ENCODE peak calls at places on chromosome X, in six cellular contexts. Q is stimulated activated CD4-positive, alpha-beta T cell treated with anti-CD3 and anti-CD28 coated beads, Interleukin-4, amount 100 ng/mL, for 24 hours; Y is mucosa of descending colon; B is type B pancreatic cell; F is foreskin fibroblast; T is H7. I is an unnamed sample.

GRCh38 chrX:133745361-133745760 is 240.0 kb downstream of the GPC3 start:
- DNase-seq in T (no peak), F (no peak), B (no peak), Q (no peak), Y (no peak), I (peak)

GRCh38 chrX:124594017-124594651 is 247.8 kb downstream of the SH2D1A start:
- DNase-seq in F (no peak), B (no peak), Q (no peak), T (no peak), Y (no peak), I (no peak)

GRCh38 chrX:13159886-13160285 is 115.5 kb upstream of the FAM9C start:
- DNase-seq in T (no peak), Q (no peak), F (no peak), Y (no peak), B (no peak), I (no peak)

GRCh38 chrX:69237228-69237627 is 72.0 kb upstream of the PJA1 start:
- DNase-seq in T (no peak), Q (no peak), F (no peak), B (no peak), Y (no peak), I (no peak)

GRCh38 chrX:129523076-129524055 is at the start of gene SMARCA1:
- DNase-seq in Y (no peak), B (peak), F (peak), Q (no peak), T (peak), I (peak)

GRCh38 chrX:23385242-23385641 is 50.6 kb downstream of the PTCHD1 start:
- DNase-seq in Q (no peak), B (no peak), F (no peak), Y (no peak), T (no peak), I (no peak)

GRCh38 chrX:109954333-109954732 is 48.6 kb upstream of the TMEM164 start:
- DNase-seq in F (no peak), Y (no peak), Q (no peak), B (no peak), T (no peak), I (no peak)

GRCh38 chrX:108307408-108308085 is 130.7 kb downstream of the COL4A6 start:
- DNase-seq in Y (no peak), F (no peak), T (no peak), Q (no peak), B (no peak), I (no peak)

GRCh38 chrX:108270280-108270679 is 167.9 kb downstream of the COL4A6 start:
- DNase-seq in B (no peak), Y (no peak), Q (no peak), F (no peak), T (no peak), I (no peak)